ENCODE peak calls at places on chromosomes 13 and 19, in ten cellular contexts. N is fibroblast of mammary gland, V is dorsolateral prefrontal cortex, T is heart left ventricle, H is progenitor cell of endocrine pancreas, D is WTC11, L is mesothelial cell of epicardium, G is fibroblast of pulmonary artery, R is mucosa of descending colon, E is endothelial cell. Y is an unnamed sample.

GRCh38 chr19:39943586-39943985 is 9.2 kb upstream of the FCGBP start:
- DNase-seq in N (no peak), V (no peak), T (no peak), H (no peak), D (no peak), L (no peak), G (no peak), R (peak), E (no peak), Y (no peak)

GRCh38 chr19:33781996-33782395 is 14.7 kb upstream of the KCTD15 start:
- DNase-seq in N (peak), V (no peak), T (no peak), H (no peak), D (no peak), L (no peak), G (peak), R (no peak), E (no peak), Y (no peak)

GRCh38 chr19:45097776-45098520 is 5.0 kb downstream of the PPP1R37 start:
- DNase-seq in N (peak), V (peak), T (peak), H (no peak), D (no peak), L (no peak), G (peak), R (no peak), E (no peak), Y (no peak)

GRCh38 chr13:96817336-96817941 is 176.8 kb downstream of the OXGR1 start:
- DNase-seq in N (peak), V (no peak), T (no peak), H (no peak), D (no peak), L (no peak), G (peak), R (no peak), E (peak), Y (no peak)

GRCh38 chr13:101579291-101579802 is 126.9 kb downstream of the ITGBL1 start:
- DNase-seq in N (peak), V (no peak), T (no peak), H (no peak), D (no peak), L (no peak), G (peak), R (no peak), E (no peak), Y (no peak)

GRCh38 chr13:97307882-97308624 is 85.9 kb downstream of the MBNL2 start:
- DNase-seq in N (peak), V (peak), T (no peak), H (no peak), D (no peak), L (no peak), G (peak), R (no peak), E (no peak), Y (no peak)

GRCh38 chr19:18776736-18777135 is 14.4 kb downstream of the COMP start:
- DNase-seq in N (peak), V (no peak), T (no peak), H (no peak), D (no peak), L (no peak), G (peak), R (no peak), E (no peak), Y (no peak)

GRCh38 chr19:3618144-3618810 is 8.3 kb downstream of the CACTIN start:
- DNase-seq in N (peak), V (peak), T (peak), H (peak), D (peak), L (no peak), G (peak), R (peak), E (peak), Y (no peak)

GRCh38 chr19:55027472-55028337 is 10.4 kb downstream of the GP6 start:
- DNase-seq in N (peak), V (no peak), T (no peak), H (no peak), D (no peak), L (no peak), G (no peak), R (no peak), E (no peak), Y (no peak)

GRCh38 chr13:38417727-38418126 is 68.1 kb downstream of the UFM1 start:
- DNase-seq in N (peak), V (no peak), T (no peak), H (no peak), D (no peak), L (no peak), G (peak), R (no peak), E (peak), Y (no peak)

GRCh38 chr13:78772933-78773332 is 114.0 kb upstream of the OBI1 start:
- DNase-seq in N (no peak), V (no peak), T (no peak), H (no peak), D (no peak), L (no peak), G (no peak), R (no peak), E (no peak), Y (no peak)

GRCh38 chr13:98313938-98314292 is 136.8 kb upstream of the RNF113B start:
- DNase-seq in N (no peak), V (no peak), T (no peak), H (no peak), D (no peak), L (no peak), G (no peak), R (no peak), E (no peak), Y (no peak)

GRCh38 chr13:98299954-98300350 is 122.9 kb upstream of the RNF113B start:
- DNase-seq in N (peak), V (no peak), T (no peak), H (no peak), D (no peak), L (no peak), G (no peak), R (no peak), E (no peak), Y (no peak)

GRCh38 chr19:10137751-10138682 is 18.3 kb upstream of the EIF3G start:
- DNase-seq in N (no peak), V (peak), T (no peak), H (no peak), D (no peak), L (no peak), G (no peak), R (no peak), E (no peak), Y (no peak)

GRCh38 chr13:113783966-113784644 is 25.1 kb downstream of the TMEM255B start:
- DNase-seq in N (no peak), V (no peak), T (no peak), H (no peak), D (no peak), L (no peak), G (no peak), R (no peak), E (no peak), Y (no peak)

GRCh38 chr19:16326401-16327130 is 1.9 kb downstream of the KLF2 start:
- DNase-seq in N (no peak), V (no peak), T (peak), H (no peak), D (peak), L (no peak), G (peak), R (peak), E (no peak), Y (no peak)

GRCh38 chr13:102825921-102826706 is 19.7 kb upstream of the ERCC5 start:
- DNase-seq in N (peak), V (no peak), T (no peak), H (no peak), D (no peak), L (no peak), G (peak), R (no peak), E (no peak), Y (no peak)

GRCh38 chr13:51251480-51251879 is 29.3 kb downstream of the FAM124A start:
- DNase-seq in N (no peak), V (no peak), T (no peak), H (no peak), D (no peak), L (no peak), G (no peak), R (no peak), E (no peak), Y (no peak)

GRCh38 chr13:51249254-51249653 is 27.1 kb downstream of the FAM124A start:
- DNase-seq in N (peak), V (no peak), T (no peak), H (no peak), D (no peak), L (no peak), G (no peak), R (no peak), E (no peak), Y (no peak)

GRCh38 chr13:51246411-51247298 is 24.5 kb downstream of the FAM124A start:
- DNase-seq in N (no peak), V (peak), T (peak), H (no peak), D (no peak), L (no peak), G (no peak), R (no peak), E (no peak), Y (no peak)

GRCh38 chr13:51252954-51253531 is 30.8 kb downstream of the FAM124A start:
- DNase-seq in N (no peak), V (no peak), T (no peak), H (no peak), D (no peak), L (no peak), G (no peak), R (no peak), E (no peak), Y (no peak)

DNA sequence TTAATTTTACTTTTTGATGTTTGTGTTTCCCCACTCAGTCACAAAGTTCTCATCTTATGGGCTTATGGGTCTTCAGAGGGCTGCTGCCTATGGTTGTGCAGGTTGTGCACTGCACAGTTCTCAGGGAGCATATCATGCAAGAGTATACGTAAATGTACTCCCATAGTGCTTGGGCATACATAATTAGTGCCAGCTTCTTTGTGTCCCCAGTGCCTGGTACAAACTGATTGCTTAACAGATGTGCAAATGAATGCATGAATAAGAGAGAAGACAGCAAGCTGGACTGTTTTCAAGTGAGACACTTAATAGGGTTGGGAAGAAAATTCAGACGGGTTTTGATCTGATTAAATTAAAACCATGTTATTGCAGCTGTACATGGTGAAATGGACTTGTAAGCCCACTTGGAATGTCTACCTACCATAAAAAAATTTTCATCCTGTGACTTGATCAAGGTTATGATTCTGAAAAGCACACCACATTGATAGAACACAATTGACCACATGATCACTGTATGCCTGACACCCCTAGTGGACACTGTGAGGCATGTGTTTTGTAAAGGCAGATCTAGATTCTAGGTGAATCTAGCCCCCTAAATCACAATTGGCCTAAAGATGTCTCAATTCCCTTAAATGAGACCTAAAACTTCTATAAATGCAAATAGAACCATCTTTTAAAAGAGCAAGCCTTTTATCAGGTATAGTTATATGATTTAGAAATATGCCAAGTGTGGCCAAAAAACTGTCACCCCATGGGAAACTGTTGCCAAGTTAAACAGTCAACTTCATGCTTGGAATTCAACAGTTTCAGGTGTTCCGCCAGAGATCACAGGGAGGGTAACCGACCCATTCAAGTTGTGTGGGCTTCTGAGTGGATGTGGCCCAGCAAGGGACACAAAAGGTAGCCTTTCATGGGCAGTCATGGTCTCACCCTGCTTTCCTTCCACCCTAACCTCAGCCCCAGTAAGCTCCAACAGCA is 27.9 kb downstream of the FAM124A start:
- DNase-seq in N (no peak), V (no peak), T (no peak), H (no peak), D (no peak), L (no peak), G (no peak), R (no peak), E (no peak), Y (no peak)
- TF ChIP-seq CTCF in N (peak), V (peak), T (peak), H (peak), D (peak), L (peak), G (peak), R (no peak), E (peak), Y (peak)

GRCh38 chr13:23081901-23082300 is 98.9 kb upstream of the SGCG start:
- DNase-seq in N (no peak), V (peak), T (no peak), H (no peak), D (no peak), L (no peak), G (no peak), R (no peak), E (no peak), Y (no peak)

GRCh38 chr13:23086951-23087350 is 93.8 kb upstream of the SGCG start:
- DNase-seq in N (no peak), V (no peak), T (no peak), H (no peak), D (no peak), L (no peak), G (no peak), R (no peak), E (no peak), Y (no peak)

DNA sequence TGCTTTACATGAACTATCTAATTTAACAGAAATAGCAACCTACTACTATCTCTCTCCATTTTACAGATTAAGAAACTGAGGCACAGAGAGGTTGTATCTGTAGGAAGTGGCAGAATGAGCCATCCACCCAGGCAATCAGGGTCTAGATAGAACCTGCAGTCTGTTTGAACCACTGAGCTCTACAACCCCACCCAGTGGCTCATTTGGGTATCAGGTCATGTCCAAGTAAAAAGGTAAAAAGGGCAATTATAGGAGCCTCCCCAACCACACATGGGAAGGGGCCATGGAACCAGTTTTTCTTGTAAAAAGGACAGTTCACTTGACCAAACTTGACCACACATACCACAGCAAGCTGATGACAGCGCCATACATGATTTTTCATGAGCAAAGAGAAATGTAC is 92.9 kb upstream of the SGCG start:
- DNase-seq in N (peak), V (no peak), T (no peak), H (no peak), D (peak), L (no peak), G (peak), R (no peak), E (peak), Y (no peak)
- TF ChIP-seq CTCF in N (peak), V (no peak), T (peak), H (peak), D (no peak), L (peak), G (peak), R (no peak), E (peak), Y (peak)

GRCh38 chr19:41792513-41793413 is 3.6 kb upstream of the CEACAM3 start:
- DNase-seq in N (peak), V (no peak), T (peak), H (no peak), D (peak), L (no peak), G (peak), R (no peak), E (peak), Y (no peak)
- TF ChIP-seq CTCF in N (peak), V (peak), T (peak), H (peak), D (peak), L (no peak), G (peak), R (peak), E (peak), Y (peak)

GRCh38 chr13:73058741-73059459 is at the start of gene KLF5:
- DNase-seq in N (peak), V (peak), T (peak), H (peak), D (peak), L (peak), G (peak), R (peak), E (peak), Y (peak)

GRCh38 chr13:73058432-73058740 is 419 bp upstream of the KLF5 start:
- DNase-seq in N (no peak), V (no peak), T (no peak), H (no peak), D (no peak), L (no peak), G (no peak), R (no peak), E (no peak), Y (no peak)

GRCh38 chr13:73061478-73062275 is 2.9 kb downstream of the KLF5 start:
- DNase-seq in N (no peak), V (no peak), T (no peak), H (no peak), D (no peak), L (no peak), G (no peak), R (no peak), E (no peak), Y (no peak)

GRCh38 chr13:73060251-73061160 is 1.7 kb downstream of the KLF5 start:
- DNase-seq in N (peak), V (no peak), T (peak), H (no peak), D (no peak), L (no peak), G (peak), R (no peak), E (no peak), Y (no peak)

DNA sequence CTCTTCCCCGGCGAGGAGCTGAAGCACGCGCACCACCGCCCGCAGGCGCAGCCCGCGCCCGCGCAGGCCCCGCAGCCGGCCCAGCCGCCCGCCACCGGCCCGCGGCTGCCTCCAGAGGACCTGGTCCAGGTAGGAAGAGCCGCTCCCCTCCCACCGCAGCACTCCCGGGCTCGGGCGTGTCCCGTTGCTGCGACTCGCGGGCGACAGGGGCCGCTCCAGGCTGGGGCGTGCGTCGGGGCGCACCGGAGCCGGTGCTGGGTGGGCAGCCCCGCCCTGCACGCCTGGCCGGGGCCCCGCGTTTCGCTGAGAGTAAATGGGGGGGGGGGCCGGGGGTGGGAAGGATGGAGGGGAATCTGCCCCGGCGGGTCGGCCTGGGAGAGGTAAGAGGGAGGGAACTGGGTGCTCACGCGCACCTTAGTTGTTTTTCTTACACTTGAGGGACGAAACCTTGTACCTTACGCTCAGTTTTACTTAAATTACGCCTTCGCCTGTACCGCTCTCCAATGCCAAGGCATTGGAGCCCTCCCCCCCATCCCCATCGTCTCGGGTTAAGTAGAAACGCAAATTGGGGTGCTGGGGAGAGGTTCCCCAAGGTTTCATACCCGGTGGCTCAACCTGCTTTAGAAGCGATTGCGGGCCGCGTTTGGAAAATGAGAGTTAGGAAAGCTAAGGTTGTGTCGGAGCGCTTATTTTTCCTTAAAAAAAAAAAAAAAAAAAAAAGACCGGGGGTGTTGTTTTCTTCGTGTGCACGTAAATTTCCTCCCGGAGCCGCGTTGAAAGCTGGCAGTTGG is 850 bp downstream of the KLF5 start:
- DNase-seq in N (no peak), V (no peak), T (peak), H (peak), D (peak), L (peak), G (no peak), R (peak), E (peak), Y (no peak)
- TF ChIP-seq CTCF in N (no peak), V (no peak), T (peak), H (peak), D (no peak), L (no peak), G (no peak), R (no peak), E (no peak), Y (peak)

DNA sequence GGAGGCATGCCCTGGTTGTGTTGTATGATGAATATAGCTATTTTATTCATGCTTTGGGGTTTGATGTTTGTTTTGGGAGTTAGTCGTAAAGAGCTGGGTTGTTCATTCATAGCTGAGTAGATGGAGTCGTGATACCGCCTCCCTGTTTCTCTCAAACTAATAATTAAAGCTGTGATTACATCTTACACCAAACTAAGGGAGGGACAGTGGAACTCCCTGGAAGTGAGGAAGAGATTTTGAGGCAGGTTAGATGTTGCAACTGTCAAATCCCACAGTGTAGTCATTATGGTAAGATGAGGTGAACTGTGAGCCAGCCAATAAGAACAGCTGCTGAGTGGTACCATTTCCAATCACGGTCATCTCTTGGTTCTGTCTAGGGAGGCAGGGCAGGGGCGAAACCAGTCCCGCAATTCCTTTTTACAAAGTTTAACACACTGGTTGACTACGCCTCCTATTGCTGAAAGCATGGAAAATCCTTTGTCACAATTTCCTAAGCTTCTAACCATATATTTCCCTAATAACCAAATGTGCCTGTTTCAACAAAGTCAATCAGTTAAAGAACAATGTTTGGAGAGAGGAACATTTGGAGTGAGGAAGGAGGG is 207.6 kb upstream of the SERP2 start:
- DNase-seq in N (no peak), V (no peak), T (no peak), H (no peak), D (no peak), L (no peak), G (no peak), R (no peak), E (no peak), Y (no peak)
- TF ChIP-seq CTCF in N (no peak), V (no peak), T (no peak), H (no peak), D (no peak), L (no peak), G (no peak), R (no peak), E (no peak), Y (no peak)

GRCh38 chr13:29369060-29369743 is 226.3 kb downstream of the SLC7A1 start:
- DNase-seq in N (peak), V (no peak), T (no peak), H (no peak), D (no peak), L (no peak), G (peak), R (no peak), E (peak), Y (no peak)
- TF ChIP-seq CTCF in N (peak), V (peak), T (peak), H (peak), D (peak), L (peak), G (peak), R (no peak), E (peak), Y (peak)

GRCh38 chr19:44005968-44006367 is 3.2 kb downstream of the ZNF230 start:
- DNase-seq in N (peak), V (no peak), T (no peak), H (no peak), D (no peak), L (no peak), G (peak), R (no peak), E (no peak), Y (no peak)
- TF ChIP-seq CTCF in N (no peak), V (no peak), T (no peak), H (no peak), D (no peak), L (no peak), G (no peak), R (no peak), E (no peak), Y (no peak)

GRCh38 chr13:45704211-45704739 is 2.2 kb downstream of the CBY2 start:
- DNase-seq in N (no peak), V (no peak), T (no peak), H (no peak), D (no peak), L (no peak), G (no peak), R (no peak), E (no peak), Y (no peak)
- TF ChIP-seq CTCF in N (no peak), V (no peak), T (no peak), H (no peak), D (no peak), L (no peak), G (no peak), R (no peak), E (no peak), Y (no peak)